ENCODE peak calls at places on chromosomes 13 and 19, in four cellular contexts. K, Z, D and Y are unnamed samples.

GRCh38 chr13:94765814-94766213 is 53.5 kb upstream of the SOX21 start:
- DNase-seq in K (no peak), Z (peak; percentile 62), D (no peak), Y (no peak)

GRCh38 chr19:3358919-3359849 is 7.2 kb upstream of the NFIC start:
- DNase-seq in K (peak; percentile 51), Z (no peak), D (no peak), Y (no peak)

GRCh38 chr19:40054632-40055031 is 1.4 kb downstream of the ZNF780B start:
- DNase-seq in K (no peak), Z (no peak), D (no peak), Y (no peak)

GRCh38 chr13:97125051-97125809 is 96.9 kb upstream of the MBNL2 start:
- DNase-seq in K (peak; percentile 74), Z (peak; percentile 60), D (no peak), Y (no peak)

GRCh38 chr19:30559446-30559845 is 187.3 kb downstream of the ZNF536 start:
- DNase-seq in K (no peak), Z (no peak), D (no peak), Y (no peak)

GRCh38 chr13:108929532-108929931 is 300.1 kb downstream of the MYO16 start:
- DNase-seq in K (no peak), Z (no peak), D (no peak), Y (no peak)

GRCh38 chr19:53809518-53810186 is 14.5 kb downstream of the NLRP12 start:
- DNase-seq in K (no peak), Z (peak; percentile 80), D (peak; percentile 58), Y (peak; percentile 83)

GRCh38 chr19:52748336-52748950 is 13.6 kb upstream of the ZNF611 start:
- DNase-seq in K (peak; percentile 57), Z (peak; percentile 83), D (no peak), Y (no peak)

GRCh38 chr19:5695649-5696195 is 5.6 kb downstream of the RPL36 start:
- DNase-seq in K (no peak), Z (no peak), D (no peak), Y (peak; percentile 50)

GRCh38 chr13:34578471-34578870 is 363.6 kb upstream of the NBEA start:
- DNase-seq in K (no peak), Z (no peak), D (no peak), Y (no peak)

GRCh38 chr19:18612772-18613588 is at the start of gene TMEM59L:
- DNase-seq in K (no peak), Z (no peak), D (no peak), Y (no peak)

GRCh38 chr19:53894736-53895135 is 12.7 kb downstream of the PRKCG start:
- DNase-seq in K (no peak), Z (no peak), D (no peak), Y (no peak)

GRCh38 chr19:29483641-29483920 is 42.2 kb upstream of the VSTM2B start:
- DNase-seq in K (no peak), Z (no peak), D (no peak), Y (peak; percentile 5)

GRCh38 chr13:40271931-40272775 is 394.3 kb downstream of the FOXO1 start:
- DNase-seq in K (peak; percentile 22), Z (peak; percentile 23), D (no peak), Y (no peak)

GRCh38 chr13:112575680-112576079 is 12.3 kb downstream of the TUBGCP3 start:
- DNase-seq in K (no peak), Z (peak; percentile 53), D (no peak), Y (peak; percentile 48)

GRCh38 chr13:50275392-50276063 is 260.3 kb downstream of the KCNRG start:
- DNase-seq in K (no peak), Z (no peak), D (no peak), Y (no peak)

GRCh38 chr13:29884671-29885424 is 34.4 kb upstream of the UBL3 start:
- DNase-seq in K (peak; percentile 22), Z (peak; percentile 90), D (no peak), Y (peak; percentile 53)

GRCh38 chr13:79359064-79359463 is 47.0 kb downstream of the RBM26 start:
- DNase-seq in K (no peak), Z (no peak), D (no peak), Y (no peak)

GRCh38 chr13:43266953-43267615 is 243.7 kb downstream of the DNAJC15 start:
- DNase-seq in K (no peak), Z (no peak), D (no peak), Y (no peak)

GRCh38 chr13:29716493-29716892 is 121.0 kb upstream of the SLC7A1 start:
- DNase-seq in K (no peak), Z (no peak), D (no peak), Y (no peak)

GRCh38 chr19:351976-352625 is 7.5 kb upstream of the MIER2 start:
- DNase-seq in K (no peak), Z (no peak), D (no peak), Y (no peak)

GRCh38 chr19:33471111-33471996 is 50.2 kb downstream of the PEPD start:
- DNase-seq in K (no peak), Z (no peak), D (no peak), Y (no peak)

GRCh38 chr19:4831351-4832340 is at the start of gene TICAM1:
- DNase-seq in K (peak; percentile 65), Z (no peak), D (no peak), Y (no peak)

GRCh38 chr13:85654227-85654626 is 145.0 kb downstream of the SLITRK6 start:
- DNase-seq in K (no peak), Z (peak; percentile 14), D (no peak), Y (no peak)

GRCh38 chr13:85652536-85652935 is 146.7 kb downstream of the SLITRK6 start:
- DNase-seq in K (no peak), Z (no peak), D (no peak), Y (no peak)

GRCh38 chr13:85650613-85651012 is 148.6 kb downstream of the SLITRK6 start:
- DNase-seq in K (no peak), Z (peak; percentile 46), D (no peak), Y (no peak)

GRCh38 chr13:85653681-85654080 is 145.5 kb downstream of the SLITRK6 start:
- DNase-seq in K (no peak), Z (no peak), D (no peak), Y (no peak)

DNA sequence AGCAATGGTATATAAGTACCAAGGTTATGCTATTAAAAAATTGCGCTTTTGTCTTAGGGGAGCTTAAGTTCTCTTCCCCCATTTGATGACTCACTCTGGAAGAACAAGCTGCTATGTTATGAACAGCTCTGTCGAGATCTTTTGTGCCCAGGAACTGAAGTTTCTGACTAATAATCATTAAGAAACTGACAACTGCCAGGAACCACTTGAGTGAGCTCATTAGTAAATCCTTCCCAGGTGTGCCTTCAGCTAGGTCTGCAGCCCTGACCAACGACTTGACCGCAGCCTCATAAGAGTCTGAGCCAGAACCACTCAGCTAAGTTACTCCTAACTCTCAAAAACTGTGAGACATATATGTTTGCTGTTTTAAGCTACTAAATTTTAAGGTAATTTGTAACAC is 147.8 kb downstream of the SLITRK6 start:
- DNase-seq in K (peak; percentile 16), Z (no peak), D (no peak), Y (no peak)
- H4K5ac ChIP-seq in K (no peak overlapping the region), Z (no peak overlapping the region), D (no peak overlapping the region), Y (no peak overlapping the region)

DNA sequence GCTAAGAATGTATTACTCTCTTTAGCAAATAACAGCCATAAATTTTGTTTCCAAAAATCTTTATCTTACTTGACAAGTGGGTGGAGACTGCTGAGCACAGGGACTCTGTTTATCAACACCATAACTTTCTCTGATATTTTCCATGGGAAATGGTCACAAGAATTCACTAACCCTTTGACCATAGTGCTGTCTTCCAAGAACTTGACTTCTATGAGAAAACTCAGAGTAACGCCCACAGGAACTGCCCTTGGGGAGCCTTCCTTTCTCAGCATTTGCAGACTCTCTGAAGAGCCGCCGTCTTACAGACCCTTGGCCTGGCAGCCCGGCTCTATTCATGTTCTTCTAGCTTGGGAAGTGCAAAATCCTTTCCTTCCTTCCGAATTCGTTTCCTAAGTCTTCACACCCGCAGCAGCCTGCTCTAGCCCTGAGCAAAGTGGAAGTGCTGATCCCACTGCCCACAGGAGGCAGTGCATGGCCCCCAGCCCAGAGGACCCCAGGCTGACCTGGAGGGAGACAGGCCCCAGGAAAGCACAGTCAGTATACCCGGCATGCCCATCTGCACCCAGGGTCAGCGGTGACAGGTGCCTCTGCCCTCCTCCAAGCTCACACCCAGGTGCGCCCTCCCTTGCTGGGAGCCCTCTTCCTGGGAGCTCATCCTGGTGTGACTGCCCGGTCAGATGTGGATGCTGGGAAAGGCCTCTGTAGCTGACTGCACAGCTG is 10.2 kb downstream of the GAS6 start:
- DNase-seq in K (peak; percentile 44), Z (no peak), D (no peak), Y (peak; percentile 25)
- H4K8ac ChIP-seq in K (no peak overlapping the region), Z (no peak overlapping the region), D (no peak overlapping the region), Y (no peak overlapping the region)

DNA sequence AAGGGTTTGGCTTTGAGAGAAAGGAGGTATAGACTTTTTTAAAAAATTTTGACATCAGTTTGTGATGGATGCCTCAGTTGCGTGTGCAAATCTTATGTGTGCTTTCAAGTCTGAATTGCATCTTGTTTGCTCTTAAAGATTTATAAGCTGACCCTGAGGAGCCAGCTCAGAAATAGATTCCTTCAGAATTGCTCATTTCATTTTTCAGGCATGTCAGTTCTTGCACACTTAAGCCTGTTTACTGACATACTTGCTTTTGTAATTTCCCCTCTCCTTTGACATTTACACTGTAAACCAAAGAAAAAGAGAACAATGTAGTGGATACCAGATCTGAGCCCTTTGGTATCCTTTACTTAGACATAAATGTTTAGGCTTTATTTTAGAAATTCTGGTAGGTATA is 87.6 kb downstream of the RNF17 start:
- DNase-seq in K (peak; percentile 61), Z (no peak), D (no peak), Y (no peak)
- H4K5ac ChIP-seq in K (no peak overlapping the region), Z (no peak overlapping the region), D (no peak overlapping the region), Y (no peak overlapping the region)

GRCh38 chr19:45931055-45931454 is 16.5 kb upstream of the NANOS2 start:
- DNase-seq in K (no peak), Z (no peak), D (no peak), Y (no peak)

GRCh38 chr19:45922281-45922680 is 7.7 kb upstream of the NANOS2 start:
- DNase-seq in K (no peak), Z (peak; percentile 91), D (peak; percentile 25), Y (peak; percentile 84)

GRCh38 chr19:45924891-45925447 is 10.4 kb upstream of the NANOS2 start:
- DNase-seq in K (no peak), Z (peak; percentile 27), D (no peak), Y (no peak)

GRCh38 chr19:45929247-45929646 is 14.7 kb upstream of the NANOS2 start:
- DNase-seq in K (no peak), Z (no peak), D (no peak), Y (no peak)

GRCh38 chr19:45927565-45928261 is 13.1 kb upstream of the NANOS2 start:
- DNase-seq in K (peak; percentile 84), Z (peak; percentile 98), D (peak; percentile 92), Y (peak; percentile 98)
- H4K8ac ChIP-seq in K (peak overlapping the region; percentile 31), Z (peak overlapping the region; percentile 67), D (no peak overlapping the region), Y (no peak overlapping the region)

DNA sequence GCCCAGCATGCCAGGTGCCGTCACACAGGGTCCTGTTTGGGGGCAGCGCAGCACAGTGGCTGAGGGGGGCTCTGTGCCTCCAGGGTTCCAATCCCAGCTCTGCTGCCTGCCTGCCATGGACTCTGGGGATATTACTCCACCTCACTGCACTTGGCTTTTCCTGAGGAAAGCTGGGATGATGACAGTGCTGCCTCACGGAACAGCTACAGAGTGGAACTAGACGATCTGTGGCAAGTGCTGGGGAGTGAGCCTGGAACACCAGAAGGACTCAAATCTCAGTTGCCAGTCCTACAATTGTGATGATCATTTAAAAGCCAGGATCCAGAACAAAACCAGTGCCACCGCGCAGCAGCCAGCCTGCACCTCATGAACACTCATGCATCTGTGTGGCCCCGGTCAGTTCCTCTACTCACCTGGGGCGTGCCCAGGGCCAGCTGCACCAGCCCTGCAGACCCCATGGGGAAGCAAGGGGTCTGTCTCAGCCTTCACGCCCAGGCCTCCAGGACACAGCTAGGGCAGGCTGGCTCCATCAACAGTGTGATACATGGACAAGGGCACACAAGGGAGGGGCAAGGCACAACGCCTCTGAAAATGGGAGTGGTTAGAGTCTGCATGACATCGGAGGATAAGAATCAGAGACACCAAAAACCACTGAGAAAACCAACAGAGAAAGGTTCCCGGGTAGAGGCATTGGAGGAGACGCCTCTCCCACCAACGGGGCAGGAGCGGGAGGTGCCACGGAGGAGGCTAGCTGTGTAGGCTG is 55.2 kb downstream of the ATP7B start:
- DNase-seq in K (no peak), Z (peak; percentile 20), D (no peak), Y (no peak)
- H4K5ac ChIP-seq in K (no peak overlapping the region), Z (no peak overlapping the region), D (no peak overlapping the region), Y (no peak overlapping the region)